ENCODE peak calls at places on chromosomes 4 and X, in four cellular contexts. O, R, S and Z are unnamed samples.

GRCh38 chr4:27861381-27861787 is 1000.7 kb downstream of the STIM2 start:
- DNase-seq in O (no peak), R (peak), S (no peak), Z (no peak)

GRCh38 chr4:186624951-186625350 is 69.6 kb upstream of the MTNR1A start:
- DNase-seq in O (no peak), R (no peak), S (no peak), Z (no peak)

GRCh38 chrX:32472364-32472763 is 739.0 kb downstream of the DMD start:
- DNase-seq in O (no peak), R (no peak), S (no peak), Z (no peak)

GRCh38 chrX:41737065-41737464 is 13.1 kb downstream of the GPR82 start:
- DNase-seq in O (no peak), R (no peak), S (no peak), Z (no peak)

GRCh38 chrX:10360121-10360520 is 203.3 kb downstream of the CLCN4 start:
- DNase-seq in O (no peak), R (peak), S (no peak), Z (no peak)

GRCh38 chr4:35461931-35462659 is 782.2 kb downstream of the ARAP2 start:
- DNase-seq in O (no peak), R (peak), S (no peak), Z (no peak)

GRCh38 chr4:1771555-1772305 is 21.4 kb upstream of the FGFR3 start:
- DNase-seq in O (peak), R (no peak), S (no peak), Z (no peak)

GRCh38 chr4:153611679-153612078 is 72.4 kb upstream of the TLR2 start:
- DNase-seq in O (no peak), R (no peak), S (no peak), Z (no peak)

GRCh38 chrX:141278306-141278705 is 36.0 kb upstream of the SPANXC start:
- DNase-seq in O (no peak), R (peak), S (no peak), Z (no peak)

GRCh38 chr4:30716158-30716557 is 4.0 kb upstream of the PCDH7 start:
- DNase-seq in O (peak), R (no peak), S (no peak), Z (no peak)

GRCh38 chrX:85955510-85955909 is 91.8 kb downstream of the CHM start:
- DNase-seq in O (no peak), R (no peak), S (no peak), Z (no peak)

GRCh38 chrX:4878642-4879041 is 1165.2 kb upstream of the PRKX start:
- DNase-seq in O (no peak), R (no peak), S (no peak), Z (no peak)

GRCh38 chr4:127686656-127687055 is 43.5 kb upstream of the SLC25A31 start:
- DNase-seq in O (no peak), R (no peak), S (no peak), Z (no peak)

GRCh38 chrX:20461576-20461975 is 194.9 kb upstream of the RPS6KA3 start:
- DNase-seq in O (no peak), R (no peak), S (no peak), Z (no peak)

GRCh38 chrX:150575415-150575814 is 7.0 kb downstream of the MTM1 start:
- DNase-seq in O (no peak), R (no peak), S (peak), Z (no peak)

GRCh38 chr4:13908455-13908854 is 280.9 kb upstream of the BOD1L1 start:
- DNase-seq in O (no peak), R (no peak), S (no peak), Z (no peak)

GRCh38 chr4:120111745-120112144 is 45.1 kb upstream of the MAD2L1 start:
- DNase-seq in O (no peak), R (no peak), S (no peak), Z (no peak)

GRCh38 chrX:153245288-153245731 is 66.2 kb downstream of the MAGEA1 start:
- DNase-seq in O (no peak), R (peak), S (no peak), Z (no peak)

GRCh38 chr4:165345663-165346417 is 18.4 kb downstream of the MSMO1 start:
- DNase-seq in O (no peak), R (no peak), S (no peak), Z (no peak)

GRCh38 chr4:37481547-37482129 is 204.5 kb downstream of the RELL1 start:
- DNase-seq in O (no peak), R (no peak), S (no peak), Z (no peak)

GRCh38 chrX:97021680-97022079 is 138.0 kb downstream of the RPA4 start:
- DNase-seq in O (no peak), R (no peak), S (no peak), Z (no peak)

GRCh38 chrX:110588853-110589252 is 206.8 kb downstream of the CHRDL1 start:
- DNase-seq in O (no peak), R (no peak), S (no peak), Z (no peak)

GRCh38 chrX:29042341-29042740 is 455.1 kb downstream of the IL1RAPL1 start:
- DNase-seq in O (no peak), R (no peak), S (no peak), Z (no peak)

GRCh38 chr4:25795566-25796454 is 67.0 kb downstream of the SEL1L3 start:
- DNase-seq in O (no peak), R (peak), S (no peak), Z (no peak)

GRCh38 chr4:13540446-13541175 is 3.7 kb downstream of the NKX3-2 start:
- DNase-seq in O (peak), R (peak), S (no peak), Z (no peak)

GRCh38 chrX:124093222-124093621 is 131.7 kb downstream of the STAG2 start:
- DNase-seq in O (no peak), R (no peak), S (no peak), Z (no peak)

GRCh38 chr4:95549246-95550138 is 719 bp upstream of the UNC5C start:
- DNase-seq in O (peak), R (peak), S (no peak), Z (peak)

GRCh38 chr4:15400911-15401671 is 26.7 kb upstream of the C1QTNF7 start:
- DNase-seq in O (no peak), R (no peak), S (peak), Z (no peak)

GRCh38 chr4:154622598-154622997 is 10.1 kb upstream of the FGG start:
- DNase-seq in O (peak), R (no peak), S (no peak), Z (peak)

GRCh38 chr4:140705625-140706275 is 50.4 kb downstream of the TBC1D9 start:
- DNase-seq in O (no peak), R (no peak), S (no peak), Z (no peak)

GRCh38 chrX:153414838-153415552 is 3.7 kb downstream of the ZFP92 start:
- DNase-seq in O (no peak), R (no peak), S (no peak), Z (no peak)

GRCh38 chrX:3271485-3272186 is 74.8 kb downstream of the MXRA5 start:
- DNase-seq in O (no peak), R (no peak), S (no peak), Z (no peak)

GRCh38 chrX:139543920-139544319 is 13.4 kb downstream of the F9 start:
- DNase-seq in O (no peak), R (no peak), S (no peak), Z (no peak)

GRCh38 chr4:65386927-65387326 is 283.4 kb downstream of the EPHA5 start:
- DNase-seq in O (no peak), R (no peak), S (no peak), Z (no peak)

GRCh38 chr4:80365928-80366327 is 30.4 kb downstream of the CFAP299 start:
- DNase-seq in O (peak), R (peak), S (peak), Z (no peak)

DNA sequence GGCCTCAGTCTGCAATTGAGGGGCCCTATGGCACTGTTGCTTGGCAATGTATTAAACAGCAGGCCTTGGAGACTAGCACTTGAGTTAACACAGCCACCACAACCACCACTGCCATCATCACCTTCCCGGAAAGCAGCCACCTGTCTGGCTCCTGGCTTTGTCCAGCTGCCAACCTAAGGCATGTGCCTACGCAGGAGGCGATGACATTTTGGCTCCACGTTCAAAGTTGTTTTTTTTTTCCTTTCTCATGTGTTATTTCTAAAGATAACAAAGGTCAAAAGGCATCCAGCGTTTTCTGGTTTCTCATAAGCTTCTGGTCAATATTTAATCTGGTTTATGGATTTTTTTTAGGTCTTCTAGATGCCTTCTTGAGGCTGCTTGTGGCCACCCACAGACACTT is 7.5 kb downstream of the CLDN2 start:
- DNase-seq in O (no peak), R (no peak), S (no peak), Z (no peak)
- TF ChIP-seq CTCF in O (no peak), R (no peak), S (no peak), Z (no peak)

GRCh38 chr4:101366331-101366730 is 19.0 kb upstream of the PPP3CA start:
- DNase-seq in O (no peak), R (no peak), S (no peak), Z (no peak)

GRCh38 chr4:101367201-101367600 is 19.9 kb upstream of the PPP3CA start:
- DNase-seq in O (no peak), R (no peak), S (no peak), Z (no peak)

GRCh38 chr4:101370663-101371210 is 23.4 kb upstream of the PPP3CA start:
- DNase-seq in O (no peak), R (peak), S (no peak), Z (no peak)
- TF ChIP-seq CTCF in O (no peak), R (peak), S (no peak), Z (no peak)

DNA sequence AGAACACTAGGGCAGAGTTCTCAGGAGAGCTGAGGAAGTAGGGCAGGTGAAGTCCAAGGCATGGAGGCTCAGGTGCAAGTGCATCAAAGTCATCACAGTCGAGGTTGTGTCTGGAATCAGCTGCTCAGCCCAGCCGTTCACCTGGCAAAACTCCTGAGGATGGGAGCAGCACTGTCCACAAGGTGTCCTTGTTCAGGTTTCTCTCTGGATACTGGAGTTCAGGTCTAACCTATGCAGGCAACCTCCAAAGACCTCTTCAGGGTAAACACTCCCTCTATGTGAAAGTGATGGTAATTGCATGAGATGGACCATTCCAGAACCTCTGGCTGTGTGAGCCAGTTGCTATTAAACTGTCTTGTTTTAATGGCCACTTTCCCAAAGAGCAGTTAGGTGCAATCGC is 120.2 kb upstream of the PSAPL1 start:
- DNase-seq in O (no peak), R (no peak), S (no peak), Z (no peak)
- TF ChIP-seq CTCF in O (no peak), R (peak), S (no peak), Z (peak)

DNA sequence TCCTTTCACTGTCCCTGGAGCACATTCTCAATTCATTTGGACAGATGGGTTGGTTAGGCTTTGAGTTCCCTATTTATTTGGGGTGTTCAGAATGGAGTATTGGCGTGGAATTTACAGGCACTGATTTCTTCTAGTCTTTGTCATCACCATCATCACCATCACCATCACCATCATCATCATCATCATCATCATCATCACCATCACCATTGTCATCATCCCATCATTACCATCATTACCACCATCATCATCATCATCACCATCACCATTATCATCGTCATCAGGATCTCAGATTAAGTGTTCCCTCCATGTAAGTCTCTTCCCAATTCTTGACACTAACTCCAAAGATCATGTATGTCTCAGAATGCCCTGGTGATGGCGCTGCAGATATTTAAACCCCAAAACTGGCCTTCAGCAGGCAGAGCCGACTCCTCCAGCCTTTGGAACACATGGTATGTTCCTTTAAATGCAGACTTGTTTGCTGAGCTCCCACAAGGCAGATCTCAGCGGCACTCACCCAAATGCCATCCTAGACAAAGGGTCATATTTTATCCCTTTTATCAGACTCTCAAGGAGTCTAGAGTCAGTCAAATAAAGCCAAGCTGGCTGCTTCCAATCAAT is 19.8 kb upstream of the FAM9A start:
- DNase-seq in O (no peak), R (peak), S (no peak), Z (no peak)
- TF ChIP-seq CTCF in O (no peak), R (peak), S (no peak), Z (peak)

DNA sequence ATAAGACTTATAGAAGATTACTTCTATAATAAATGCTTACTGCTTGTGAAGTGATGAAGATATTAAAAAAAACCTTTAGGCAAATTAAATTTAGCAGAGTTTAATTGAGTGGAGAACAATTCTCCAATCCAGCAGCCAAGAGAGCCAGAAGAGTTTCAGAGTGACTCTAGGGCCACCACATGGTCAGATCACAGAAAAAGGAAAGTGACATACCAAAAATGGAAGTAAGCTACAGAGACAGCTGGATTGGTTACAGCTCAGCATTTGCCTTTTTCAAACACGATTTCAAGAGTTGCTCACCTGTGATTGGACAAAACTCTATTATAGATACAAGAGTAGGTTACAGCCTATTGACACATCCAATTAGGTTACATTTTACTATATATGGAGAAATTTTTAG is 79.0 kb upstream of the TRAM1L1 start:
- DNase-seq in O (no peak), R (no peak), S (no peak), Z (no peak)
- TF ChIP-seq CTCF in O (no peak), R (no peak), S (no peak), Z (no peak)

GRCh38 chr4:182245041-182245440 is 1.8 kb downstream of the TENM3 start:
- DNase-seq in O (no peak), R (no peak), S (no peak), Z (no peak)

GRCh38 chr4:182248295-182248694 is 5.1 kb downstream of the TENM3 start:
- DNase-seq in O (no peak), R (no peak), S (no peak), Z (no peak)

GRCh38 chr4:182242793-182243192 is 409 bp upstream of the TENM3 start:
- DNase-seq in O (no peak), R (no peak), S (no peak), Z (no peak)

GRCh38 chr4:182245541-182246245 is 2.5 kb downstream of the TENM3 start:
- DNase-seq in O (no peak), R (no peak), S (no peak), Z (no peak)

GRCh38 chr4:182246401-182247205 is 3.4 kb downstream of the TENM3 start:
- DNase-seq in O (no peak), R (no peak), S (no peak), Z (no peak)
- TF ChIP-seq CTCF in O (no peak), R (no peak), S (no peak), Z (no peak)

DNA sequence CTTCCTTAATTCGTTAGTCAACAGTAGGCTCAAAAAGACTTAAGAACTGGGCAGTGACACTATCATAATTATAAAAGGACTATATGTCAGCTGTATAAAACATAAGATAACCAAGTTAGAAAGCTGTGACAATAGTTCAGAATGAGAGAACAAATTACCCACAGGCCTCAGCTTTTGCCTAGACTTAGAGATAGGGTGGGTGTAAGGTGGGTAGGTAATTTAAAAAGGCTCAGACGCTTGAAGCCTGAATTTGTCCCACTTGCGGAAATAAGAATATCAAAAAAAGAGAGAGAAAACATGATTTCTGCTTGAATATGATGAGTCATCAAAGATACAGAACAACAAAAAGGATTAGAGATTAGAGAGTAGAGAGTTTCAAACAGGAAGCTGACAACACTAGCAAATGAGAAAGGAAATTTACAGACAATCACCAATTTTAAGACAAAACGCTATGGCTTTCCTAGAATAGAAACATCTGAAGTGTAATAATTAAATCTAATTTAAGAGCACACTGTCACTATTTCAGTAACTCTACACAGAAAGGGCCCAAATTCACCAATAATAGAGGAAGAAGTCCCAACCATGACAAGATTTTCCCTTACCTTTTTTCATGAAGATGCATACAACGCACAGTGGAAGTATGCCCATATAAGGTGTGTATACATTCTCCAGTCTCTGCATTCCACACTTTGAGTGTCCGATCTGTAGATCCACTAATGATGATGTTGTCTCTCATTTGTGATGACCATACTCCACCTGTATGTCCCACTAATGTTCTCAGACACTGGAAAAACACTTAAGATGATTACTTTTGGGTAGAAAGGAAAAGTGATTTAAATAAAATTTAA is 208.1 kb downstream of the FBXW7 start:
- DNase-seq in O (no peak), R (no peak), S (no peak), Z (no peak)
- TF ChIP-seq CTCF in O (no peak), R (no peak), S (no peak), Z (no peak)